ENCODE peak calls at places on chromosomes 13 and 19, in nine cellular contexts. One of them, this sample, is unnamed.

GRCh38 chr13:72693832-72694231 is 33.6 kb downstream of the MZT1 start:
- DNase-seq in stimulated activated CD4-positive, alpha-beta T cell treated with anti-CD3 and anti-CD28 coated beads, Interleukin-12 subunit alpha, Interleukin-12 subunit beta, amount 100 ng/mL, for 4 hours: no peak
- DNase-seq in CD8-positive, alpha-beta memory T cell: no peak
- DNase-seq in naive B cell: no peak
- DNase-seq in activated naive CD4-positive, alpha-beta T cell: no peak
- DNase-seq in stimulated activated CD8-positive, alpha-beta memory T cell treated with anti-CD3 and anti-CD28 coated beads, Interleukin-15, amount 100 ng/mL, for 1 hour: no peak
- DNase-seq in bronchial epithelial cell: no peak
- DNase-seq in AG04450: no peak
- DNase-seq in omental fat pad: no peak
- DNase-seq in this sample: no peak

GRCh38 chr13:33865945-33866344 is 48.0 kb downstream of the RFC3 start:
- DNase-seq in activated naive CD4-positive, alpha-beta T cell: no peak
- DNase-seq in CD8-positive, alpha-beta memory T cell: no peak
- DNase-seq in AG04450: no peak
- DNase-seq in naive B cell: no peak
- DNase-seq in omental fat pad: no peak
- DNase-seq in stimulated activated CD4-positive, alpha-beta T cell treated with anti-CD3 and anti-CD28 coated beads, Interleukin-12 subunit alpha, Interleukin-12 subunit beta, amount 100 ng/mL, for 4 hours: no peak
- DNase-seq in bronchial epithelial cell: no peak
- DNase-seq in stimulated activated CD8-positive, alpha-beta memory T cell treated with anti-CD3 and anti-CD28 coated beads, Interleukin-15, amount 100 ng/mL, for 1 hour: no peak
- DNase-seq in this sample: no peak

GRCh38 chr13:109271991-109272454 is 514.4 kb downstream of the IRS2 start:
- DNase-seq in activated naive CD4-positive, alpha-beta T cell: no peak
- DNase-seq in bronchial epithelial cell: no peak
- DNase-seq in AG04450: no peak
- DNase-seq in CD8-positive, alpha-beta memory T cell: no peak
- DNase-seq in naive B cell: no peak
- DNase-seq in omental fat pad: no peak
- DNase-seq in stimulated activated CD8-positive, alpha-beta memory T cell treated with anti-CD3 and anti-CD28 coated beads, Interleukin-15, amount 100 ng/mL, for 1 hour: no peak
- DNase-seq in stimulated activated CD4-positive, alpha-beta T cell treated with anti-CD3 and anti-CD28 coated beads, Interleukin-12 subunit alpha, Interleukin-12 subunit beta, amount 100 ng/mL, for 4 hours: no peak
- DNase-seq in this sample: no peak

GRCh38 chr13:50365300-50365682 is 350.0 kb downstream of the KCNRG start:
- DNase-seq in omental fat pad: no peak
- DNase-seq in activated naive CD4-positive, alpha-beta T cell: no peak
- DNase-seq in stimulated activated CD8-positive, alpha-beta memory T cell treated with anti-CD3 and anti-CD28 coated beads, Interleukin-15, amount 100 ng/mL, for 1 hour: no peak
- DNase-seq in stimulated activated CD4-positive, alpha-beta T cell treated with anti-CD3 and anti-CD28 coated beads, Interleukin-12 subunit alpha, Interleukin-12 subunit beta, amount 100 ng/mL, for 4 hours: no peak
- DNase-seq in AG04450: no peak
- DNase-seq in bronchial epithelial cell: peak; percentile 79
- DNase-seq in CD8-positive, alpha-beta memory T cell: no peak
- DNase-seq in naive B cell: no peak
- DNase-seq in this sample: no peak

GRCh38 chr13:51154029-51154555 is 43.0 kb upstream of the C13orf42 start:
- DNase-seq in AG04450: no peak
- DNase-seq in stimulated activated CD4-positive, alpha-beta T cell treated with anti-CD3 and anti-CD28 coated beads, Interleukin-12 subunit alpha, Interleukin-12 subunit beta, amount 100 ng/mL, for 4 hours: no peak
- DNase-seq in stimulated activated CD8-positive, alpha-beta memory T cell treated with anti-CD3 and anti-CD28 coated beads, Interleukin-15, amount 100 ng/mL, for 1 hour: no peak
- DNase-seq in CD8-positive, alpha-beta memory T cell: no peak
- DNase-seq in bronchial epithelial cell: no peak
- DNase-seq in naive B cell: no peak
- DNase-seq in omental fat pad: no peak
- DNase-seq in activated naive CD4-positive, alpha-beta T cell: no peak
- DNase-seq in this sample: peak; percentile 31

GRCh38 chr13:107025991-107026390 is 458.1 kb upstream of the ARGLU1 start:
- DNase-seq in CD8-positive, alpha-beta memory T cell: no peak
- DNase-seq in activated naive CD4-positive, alpha-beta T cell: no peak
- DNase-seq in bronchial epithelial cell: peak; percentile 62
- DNase-seq in stimulated activated CD8-positive, alpha-beta memory T cell treated with anti-CD3 and anti-CD28 coated beads, Interleukin-15, amount 100 ng/mL, for 1 hour: no peak
- DNase-seq in stimulated activated CD4-positive, alpha-beta T cell treated with anti-CD3 and anti-CD28 coated beads, Interleukin-12 subunit alpha, Interleukin-12 subunit beta, amount 100 ng/mL, for 4 hours: no peak
- DNase-seq in naive B cell: no peak
- DNase-seq in AG04450: no peak
- DNase-seq in omental fat pad: no peak
- DNase-seq in this sample: no peak

GRCh38 chr19:1406496-1406817 is 929 bp upstream of the DAZAP1 start:
- DNase-seq in omental fat pad: no peak
- DNase-seq in naive B cell: no peak
- DNase-seq in activated naive CD4-positive, alpha-beta T cell: no peak
- DNase-seq in stimulated activated CD8-positive, alpha-beta memory T cell treated with anti-CD3 and anti-CD28 coated beads, Interleukin-15, amount 100 ng/mL, for 1 hour: no peak
- DNase-seq in CD8-positive, alpha-beta memory T cell: no peak
- DNase-seq in stimulated activated CD4-positive, alpha-beta T cell treated with anti-CD3 and anti-CD28 coated beads, Interleukin-12 subunit alpha, Interleukin-12 subunit beta, amount 100 ng/mL, for 4 hours: no peak
- DNase-seq in AG04450: no peak
- DNase-seq in bronchial epithelial cell: no peak
- DNase-seq in this sample: no peak

GRCh38 chr13:48110930-48111721 is 16.2 kb upstream of the MED4 start:
- DNase-seq in stimulated activated CD4-positive, alpha-beta T cell treated with anti-CD3 and anti-CD28 coated beads, Interleukin-12 subunit alpha, Interleukin-12 subunit beta, amount 100 ng/mL, for 4 hours: no peak
- DNase-seq in stimulated activated CD8-positive, alpha-beta memory T cell treated with anti-CD3 and anti-CD28 coated beads, Interleukin-15, amount 100 ng/mL, for 1 hour: no peak
- DNase-seq in AG04450: no peak
- DNase-seq in CD8-positive, alpha-beta memory T cell: no peak
- DNase-seq in omental fat pad: no peak
- DNase-seq in bronchial epithelial cell: no peak
- DNase-seq in activated naive CD4-positive, alpha-beta T cell: no peak
- DNase-seq in naive B cell: no peak
- DNase-seq in this sample: no peak

GRCh38 chr13:40662866-40663265 is 3.6 kb downstream of the FOXO1 start:
- DNase-seq in naive B cell: no peak
- DNase-seq in activated naive CD4-positive, alpha-beta T cell: no peak
- DNase-seq in stimulated activated CD8-positive, alpha-beta memory T cell treated with anti-CD3 and anti-CD28 coated beads, Interleukin-15, amount 100 ng/mL, for 1 hour: no peak
- DNase-seq in CD8-positive, alpha-beta memory T cell: no peak
- DNase-seq in bronchial epithelial cell: no peak
- DNase-seq in omental fat pad: no peak
- DNase-seq in stimulated activated CD4-positive, alpha-beta T cell treated with anti-CD3 and anti-CD28 coated beads, Interleukin-12 subunit alpha, Interleukin-12 subunit beta, amount 100 ng/mL, for 4 hours: no peak
- DNase-seq in AG04450: no peak
- DNase-seq in this sample: no peak

GRCh38 chr19:44847144-44848035 is 1.3 kb downstream of the NECTIN2 start:
- DNase-seq in CD8-positive, alpha-beta memory T cell: peak; percentile 10
- DNase-seq in bronchial epithelial cell: peak; percentile 55
- DNase-seq in activated naive CD4-positive, alpha-beta T cell: no peak
- DNase-seq in stimulated activated CD8-positive, alpha-beta memory T cell treated with anti-CD3 and anti-CD28 coated beads, Interleukin-15, amount 100 ng/mL, for 1 hour: no peak
- DNase-seq in naive B cell: no peak
- DNase-seq in omental fat pad: peak; percentile 46
- DNase-seq in stimulated activated CD4-positive, alpha-beta T cell treated with anti-CD3 and anti-CD28 coated beads, Interleukin-12 subunit alpha, Interleukin-12 subunit beta, amount 100 ng/mL, for 4 hours: no peak
- DNase-seq in AG04450: no peak
- DNase-seq in this sample: peak; percentile 78